ENCODE peak calls at places on chromosomes 16 and 17, in seven cellular contexts. One of them, this sample, is unnamed.

GRCh38 chr17:77364941-77365583 is 224.3 kb downstream of the SEC14L1 start:
- DNase-seq in mesendoderm: no peak
- DNase-seq in H9: no peak
- DNase-seq in mesenchymal stem cell: no peak
- DNase-seq in IMR-90: no peak
- DNase-seq in neuronal stem cell: no peak
- DNase-seq in H1: no peak
- DNase-seq in this sample: no peak

GRCh38 chr16:54928016-54928356 is 2.7 kb upstream of the IRX5 start:
- DNase-seq in H9: no peak
- DNase-seq in IMR-90: no peak
- DNase-seq in mesenchymal stem cell: peak; percentile 34
- DNase-seq in H1: no peak
- DNase-seq in neuronal stem cell: peak; percentile 30
- DNase-seq in mesendoderm: no peak
- DNase-seq in this sample: no peak

GRCh38 chr17:13484020-13484419 is 117.7 kb downstream of the HS3ST3A1 start:
- DNase-seq in H1: no peak
- DNase-seq in mesendoderm: no peak
- DNase-seq in IMR-90: peak; percentile 78
- DNase-seq in mesenchymal stem cell: no peak
- DNase-seq in H9: no peak
- DNase-seq in neuronal stem cell: no peak
- DNase-seq in this sample: no peak

GRCh38 chr17:19250421-19251141 is 13.4 kb downstream of the EPN2 start:
- DNase-seq in mesendoderm: no peak
- DNase-seq in H9: no peak
- DNase-seq in neuronal stem cell: no peak
- DNase-seq in IMR-90: no peak
- DNase-seq in H1: no peak
- DNase-seq in mesenchymal stem cell: no peak
- DNase-seq in this sample: no peak

GRCh38 chr17:10224592-10225195 is 26.3 kb upstream of the GAS7 start:
- DNase-seq in IMR-90: no peak
- DNase-seq in mesendoderm: no peak
- DNase-seq in H9: no peak
- DNase-seq in mesenchymal stem cell: no peak
- DNase-seq in neuronal stem cell: no peak
- DNase-seq in H1: no peak
- DNase-seq in this sample: no peak

GRCh38 chr17:29352146-29352545 is 38.0 kb upstream of the TAOK1 start:
- DNase-seq in H9: no peak
- DNase-seq in IMR-90: no peak
- DNase-seq in mesendoderm: no peak
- DNase-seq in H1: no peak
- DNase-seq in neuronal stem cell: no peak
- DNase-seq in mesenchymal stem cell: no peak
- DNase-seq in this sample: peak; percentile 49

GRCh38 chr16:9082422-9082821 is 9.0 kb upstream of the HAPSTR1 start:
- DNase-seq in mesenchymal stem cell: no peak
- DNase-seq in mesendoderm: no peak
- DNase-seq in IMR-90: no peak
- DNase-seq in neuronal stem cell: no peak
- DNase-seq in H1: no peak
- DNase-seq in H9: no peak
- DNase-seq in this sample: no peak

GRCh38 chr17:70022175-70022574 is 52.9 kb upstream of the KCNJ16 start:
- DNase-seq in neuronal stem cell: no peak
- DNase-seq in mesenchymal stem cell: no peak
- DNase-seq in H9: no peak
- DNase-seq in IMR-90: peak; percentile 11
- DNase-seq in mesendoderm: no peak
- DNase-seq in H1: no peak
- DNase-seq in this sample: peak; percentile 36

GRCh38 chr17:72775914-72776313 is 316.6 kb downstream of the SLC39A11 start:
- DNase-seq in H9: no peak
- DNase-seq in neuronal stem cell: no peak
- DNase-seq in H1: no peak
- DNase-seq in mesendoderm: no peak
- DNase-seq in IMR-90: no peak
- DNase-seq in mesenchymal stem cell: no peak
- DNase-seq in this sample: no peak

GRCh38 chr17:56393156-56393555 is 200.3 kb upstream of the NOG start:
- DNase-seq in IMR-90: no peak
- DNase-seq in mesendoderm: no peak
- DNase-seq in H9: no peak
- DNase-seq in mesenchymal stem cell: no peak
- DNase-seq in H1: no peak
- DNase-seq in neuronal stem cell: no peak
- DNase-seq in this sample: no peak

GRCh38 chr17:65198653-65199382 is 61.6 kb downstream of the RGS9 start:
- DNase-seq in neuronal stem cell: peak; percentile 52
- DNase-seq in mesenchymal stem cell: peak; percentile 73
- DNase-seq in IMR-90: peak; percentile 69
- DNase-seq in H1: peak; percentile 55
- DNase-seq in mesendoderm: peak; percentile 74
- DNase-seq in H9: no peak
- DNase-seq in this sample: peak; percentile 74

GRCh38 chr16:19851476-19851875 is 33.2 kb downstream of the GPRC5B start:
- DNase-seq in neuronal stem cell: no peak
- DNase-seq in mesendoderm: no peak
- DNase-seq in mesenchymal stem cell: no peak
- DNase-seq in IMR-90: no peak
- DNase-seq in H1: no peak
- DNase-seq in H9: no peak
- DNase-seq in this sample: no peak

GRCh38 chr17:2814049-2814448 is 17.8 kb downstream of the RAP1GAP2 start:
- DNase-seq in mesenchymal stem cell: no peak
- DNase-seq in neuronal stem cell: no peak
- DNase-seq in mesendoderm: no peak
- DNase-seq in H1: no peak
- DNase-seq in IMR-90: no peak
- DNase-seq in H9: no peak
- DNase-seq in this sample: no peak

GRCh38 chr16:11252482-11252931 is 3.5 kb downstream of the SOCS1 start:
- DNase-seq in H1: no peak
- DNase-seq in neuronal stem cell: no peak
- DNase-seq in mesendoderm: no peak
- DNase-seq in IMR-90: no peak
- DNase-seq in mesenchymal stem cell: no peak
- DNase-seq in H9: no peak
- DNase-seq in this sample: no peak

GRCh38 chr17:79057727-79058400 is 16.8 kb upstream of the ENGASE start:
- DNase-seq in mesenchymal stem cell: no peak
- DNase-seq in H9: no peak
- DNase-seq in H1: no peak
- DNase-seq in neuronal stem cell: no peak
- DNase-seq in IMR-90: no peak
- DNase-seq in mesendoderm: no peak
- DNase-seq in this sample: no peak

GRCh38 chr17:82962163-82962720 is 117.2 kb upstream of the METRNL start:
- DNase-seq in neuronal stem cell: no peak
- DNase-seq in H9: no peak
- DNase-seq in IMR-90: peak; percentile 60
- DNase-seq in mesenchymal stem cell: peak; percentile 13
- DNase-seq in mesendoderm: no peak
- DNase-seq in H1: no peak
- DNase-seq in this sample: no peak

GRCh38 chr17:32673964-32674363 is 187.2 kb downstream of the CDK5R1 start:
- DNase-seq in IMR-90: no peak
- DNase-seq in mesenchymal stem cell: no peak
- DNase-seq in mesendoderm: peak; percentile 14
- DNase-seq in neuronal stem cell: no peak
- DNase-seq in H9: no peak
- DNase-seq in H1: no peak
- DNase-seq in this sample: peak; percentile 92

GRCh38 chr17:4332296-4332970 is 34.0 kb downstream of the UBE2G1 start:
- DNase-seq in H1: no peak
- DNase-seq in neuronal stem cell: peak; percentile 21
- DNase-seq in mesenchymal stem cell: peak; percentile 57
- DNase-seq in mesendoderm: peak; percentile 65
- DNase-seq in H9: no peak
- DNase-seq in IMR-90: peak; percentile 33
- DNase-seq in this sample: peak; percentile 57

GRCh38 chr17:59892251-59892848 is 393 bp downstream of the TUBD1 start:
- DNase-seq in H9: no peak
- DNase-seq in neuronal stem cell: no peak
- DNase-seq in mesendoderm: no peak
- DNase-seq in H1: no peak
- DNase-seq in mesenchymal stem cell: no peak
- DNase-seq in IMR-90: no peak
- DNase-seq in this sample: peak; percentile 16

GRCh38 chr17:75077490-75078096 is 10.2 kb upstream of the SLC16A5 start:
- DNase-seq in mesenchymal stem cell: no peak
- DNase-seq in IMR-90: no peak
- DNase-seq in H9: peak; percentile 68
- DNase-seq in H1: no peak
- DNase-seq in neuronal stem cell: no peak
- DNase-seq in mesendoderm: no peak
- DNase-seq in this sample: peak; percentile 51

GRCh38 chr16:52050418-52050817 is 496.5 kb downstream of the TOX3 start:
- DNase-seq in neuronal stem cell: no peak
- DNase-seq in H1: no peak
- DNase-seq in H9: no peak
- DNase-seq in IMR-90: peak; percentile 24
- DNase-seq in mesendoderm: no peak
- DNase-seq in mesenchymal stem cell: peak; percentile 29
- DNase-seq in this sample: no peak

GRCh38 chr16:28982949-28983348 is 1.9 kb upstream of the LAT start:
- DNase-seq in H1: no peak
- DNase-seq in IMR-90: no peak
- DNase-seq in mesendoderm: no peak
- DNase-seq in H9: no peak
- DNase-seq in mesenchymal stem cell: no peak
- DNase-seq in neuronal stem cell: no peak
- DNase-seq in this sample: no peak

DNA sequence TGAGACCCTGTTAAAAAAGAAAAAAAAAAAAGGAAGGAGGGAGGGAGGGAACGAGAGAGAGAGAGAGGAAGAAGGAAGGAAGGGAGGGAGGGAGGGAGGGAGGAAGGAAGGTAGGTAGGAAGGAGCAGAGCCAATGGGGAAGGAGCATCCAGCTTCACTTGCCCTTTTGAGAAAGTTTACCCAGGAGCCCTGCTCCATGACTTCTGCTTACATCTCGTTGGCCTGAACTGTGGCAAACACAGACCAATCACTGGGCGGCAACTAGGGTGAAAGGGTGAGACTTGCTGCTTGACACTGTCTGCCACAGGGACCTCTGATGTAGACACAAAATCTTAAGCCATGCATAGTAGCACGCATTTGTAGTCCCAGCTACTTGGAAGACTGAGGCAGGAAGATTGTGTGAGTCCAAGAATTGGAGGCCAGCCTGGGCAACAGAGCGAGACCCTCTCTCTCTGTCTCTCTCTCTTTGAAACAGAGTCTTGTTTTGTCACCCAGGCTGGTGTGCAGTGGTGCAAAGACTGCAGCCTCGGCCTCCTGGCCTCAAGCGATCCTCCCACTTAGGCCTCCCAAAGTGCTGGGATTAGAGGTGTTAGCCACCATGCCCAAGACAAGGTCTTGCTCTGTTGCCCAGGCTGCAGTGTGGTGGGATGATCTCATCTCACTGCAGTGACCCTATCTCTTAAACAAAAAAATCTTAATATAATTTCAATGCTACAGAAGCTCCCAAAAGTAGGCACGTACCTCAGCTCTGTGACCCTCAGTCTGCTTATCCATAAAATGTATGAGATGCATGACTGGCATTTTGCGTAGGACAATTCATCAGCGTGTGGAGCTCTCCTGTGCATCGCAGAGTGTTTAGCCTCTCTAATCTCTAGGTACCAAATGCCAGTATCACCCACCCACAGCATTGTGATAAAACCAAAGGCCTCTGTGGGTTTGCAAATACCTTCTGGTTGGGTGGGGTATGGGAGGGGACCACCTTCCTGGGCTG is 19.3 kb upstream of the TUBG2 start:
- DNase-seq in IMR-90: no peak
- DNase-seq in mesendoderm: no peak
- DNase-seq in H1: no peak
- DNase-seq in mesenchymal stem cell: no peak
- DNase-seq in H9: no peak
- DNase-seq in neuronal stem cell: no peak
- DNase-seq in this sample: no peak
- H2BK120ac ChIP-seq in IMR-90: no peak overlapping the region
- H2BK120ac ChIP-seq in mesendoderm: no peak overlapping the region
- H2BK120ac ChIP-seq in H1: no peak overlapping the region
- H2BK120ac ChIP-seq in mesenchymal stem cell: no peak overlapping the region
- H2BK120ac ChIP-seq in H9: no peak overlapping the region
- H2BK120ac ChIP-seq in neuronal stem cell: no peak overlapping the region
- H2BK120ac ChIP-seq in this sample: no peak overlapping the region

GRCh38 chr17:76281573-76282371 is 16.6 kb downstream of the UBALD2 start:
- DNase-seq in IMR-90: no peak
- DNase-seq in neuronal stem cell: no peak
- DNase-seq in mesendoderm: no peak
- DNase-seq in H1: no peak
- DNase-seq in H9: no peak
- DNase-seq in mesenchymal stem cell: peak; percentile 14
- DNase-seq in this sample: no peak
- H3K18ac ChIP-seq in IMR-90: no peak overlapping the region
- H3K18ac ChIP-seq in neuronal stem cell: no peak overlapping the region
- H3K18ac ChIP-seq in mesendoderm: no peak overlapping the region
- H3K18ac ChIP-seq in H1: no peak overlapping the region
- H3K18ac ChIP-seq in H9: no peak overlapping the region
- H3K18ac ChIP-seq in mesenchymal stem cell: no peak overlapping the region
- H3K18ac ChIP-seq in this sample: no peak overlapping the region

GRCh38 chr17:47190770-47191169 is 1.7 kb upstream of the CDC27 start:
- DNase-seq in H1: no peak
- DNase-seq in H9: no peak
- DNase-seq in neuronal stem cell: no peak
- DNase-seq in IMR-90: no peak
- DNase-seq in mesenchymal stem cell: no peak
- DNase-seq in mesendoderm: no peak
- DNase-seq in this sample: no peak
- H2BK120ac ChIP-seq in H1: no peak overlapping the region
- H2BK120ac ChIP-seq in H9: no peak overlapping the region
- H2BK120ac ChIP-seq in neuronal stem cell: no peak overlapping the region
- H2BK120ac ChIP-seq in IMR-90: no peak overlapping the region
- H2BK120ac ChIP-seq in mesenchymal stem cell: no peak overlapping the region
- H2BK120ac ChIP-seq in mesendoderm: no peak overlapping the region
- H2BK120ac ChIP-seq in this sample: no peak overlapping the region

GRCh38 chr17:63693411-63694113 is 6.4 kb downstream of the LIMD2 start:
- DNase-seq in mesenchymal stem cell: no peak
- DNase-seq in IMR-90: no peak
- DNase-seq in H1: no peak
- DNase-seq in neuronal stem cell: no peak
- DNase-seq in H9: no peak
- DNase-seq in mesendoderm: no peak
- DNase-seq in this sample: no peak

GRCh38 chr17:63696381-63696961 is 3.5 kb downstream of the LIMD2 start:
- DNase-seq in neuronal stem cell: peak; percentile 36
- DNase-seq in mesendoderm: peak; percentile 94
- DNase-seq in H1: peak; percentile 65
- DNase-seq in H9: peak; percentile 91
- DNase-seq in mesenchymal stem cell: peak; percentile 47
- DNase-seq in IMR-90: no peak
- DNase-seq in this sample: no peak

GRCh38 chr17:63694229-63694973 is 5.5 kb downstream of the LIMD2 start:
- DNase-seq in mesenchymal stem cell: no peak
- DNase-seq in H9: peak; percentile 71
- DNase-seq in mesendoderm: peak; percentile 77
- DNase-seq in neuronal stem cell: no peak
- DNase-seq in H1: no peak
- DNase-seq in IMR-90: no peak
- DNase-seq in this sample: no peak

GRCh38 chr17:63695889-63696288 is 4.0 kb downstream of the LIMD2 start:
- DNase-seq in mesenchymal stem cell: no peak
- DNase-seq in IMR-90: no peak
- DNase-seq in mesendoderm: no peak
- DNase-seq in neuronal stem cell: no peak
- DNase-seq in H9: no peak
- DNase-seq in H1: no peak
- DNase-seq in this sample: no peak

GRCh38 chr17:63694974-63695773 is 4.8 kb downstream of the LIMD2 start:
- DNase-seq in H9: no peak
- DNase-seq in mesenchymal stem cell: no peak
- DNase-seq in H1: no peak
- DNase-seq in neuronal stem cell: no peak
- DNase-seq in IMR-90: no peak
- DNase-seq in mesendoderm: no peak
- DNase-seq in this sample: no peak
- H3K18ac ChIP-seq in H9: no peak overlapping the region
- H3K18ac ChIP-seq in mesenchymal stem cell: no peak overlapping the region
- H3K18ac ChIP-seq in H1: no peak overlapping the region
- H3K18ac ChIP-seq in neuronal stem cell: no peak overlapping the region
- H3K18ac ChIP-seq in IMR-90: no peak overlapping the region
- H3K18ac ChIP-seq in mesendoderm: no peak overlapping the region
- H3K18ac ChIP-seq in this sample: no peak overlapping the region